ENCODE peak calls at places on chromosomes 1 and 21, in four cellular contexts. B is colonic mucosa, L is BE2C, Z is aorta. G is an unnamed sample.
A peak's percentile ranks its signal among the peaks of the same experiment; 100 is the strongest.

GRCh38 chr1:115666702-115667101 is 24.9 kb downstream of the VANGL1 start:
- DNase-seq in B (no peak), Z (no peak), L (no peak), G (no peak)

GRCh38 chr21:34668803-34669148 is at the start of gene CLIC6:
- DNase-seq in Z (peak; percentile 61), L (no peak), B (no peak), G (no peak)

GRCh38 chr1:118184737-118185082 is 318 bp downstream of the SPAG17 start:
- DNase-seq in L (no peak), Z (no peak), B (no peak), G (no peak)

GRCh38 chr1:161706483-161707347 is at the start of gene FCRLA:
- DNase-seq in L (no peak), Z (no peak), B (no peak), G (peak; percentile 16)

GRCh38 chr1:48362901-48363300 is 109.1 kb downstream of the SPATA6 start:
- DNase-seq in B (no peak), Z (no peak), L (no peak), G (no peak)

GRCh38 chr1:231591466-231591865 is 35.1 kb upstream of the DISC1 start:
- DNase-seq in L (no peak), Z (no peak), B (no peak), G (no peak)

GRCh38 chr1:227225715-227226346 is 92.5 kb downstream of the CDC42BPA start:
- DNase-seq in L (no peak), Z (no peak), B (no peak), G (peak; percentile 22)

GRCh38 chr1:72431810-72432209 is 149.5 kb upstream of the NEGR1 start:
- DNase-seq in L (no peak), Z (no peak), B (no peak), G (no peak)

GRCh38 chr1:40384887-40385286 is 11.4 kb downstream of the SMAP2 start:
- DNase-seq in Z (no peak), B (no peak), L (no peak), G (no peak)

GRCh38 chr1:244276646-244277045 is 175.1 kb downstream of the ADSS2 start:
- DNase-seq in B (no peak), Z (no peak), L (no peak), G (no peak)

GRCh38 chr1:244273262-244273844 is 178.4 kb downstream of the ADSS2 start:
- DNase-seq in B (no peak), Z (no peak), L (no peak), G (no peak)

GRCh38 chr1:244272471-244273261 is 179.0 kb downstream of the ADSS2 start:
- DNase-seq in L (peak; percentile 65), B (peak; percentile 70), Z (peak; percentile 62), G (peak; percentile 68)

GRCh38 chr1:244271909-244272308 is 179.8 kb downstream of the ADSS2 start:
- DNase-seq in Z (no peak), L (no peak), B (no peak), G (no peak)

GRCh38 chr1:244273845-244274619 is 177.7 kb downstream of the ADSS2 start:
- DNase-seq in B (peak; percentile 41), Z (peak; percentile 76), L (peak; percentile 60), G (peak; percentile 92)
- H3K4me3 ChIP-seq in B (no peak overlapping the region), Z (no peak overlapping the region), L (no peak overlapping the region), G (peak overlapping the region; percentile 21)

GRCh38 chr1:31574749-31575372 is 1.5 kb upstream of the TINAGL1 start:
- DNase-seq in L (no peak), B (peak; percentile 22), Z (no peak), G (no peak)
- H3K4me3 ChIP-seq in L (no peak overlapping the region), B (no peak overlapping the region), Z (no peak overlapping the region), G (no peak overlapping the region)

GRCh38 chr1:218209351-218209861 is 75.7 kb upstream of the RRP15 start:
- DNase-seq in B (no peak), Z (no peak), L (no peak), G (peak; percentile 14)
- H3K4me3 ChIP-seq in B (no peak overlapping the region), Z (no peak overlapping the region), L (no peak overlapping the region), G (no peak overlapping the region)

GRCh38 chr1:154945160-154945961 is 8.8 kb upstream of the PMVK start:
- DNase-seq in L (no peak), Z (no peak), B (no peak), G (no peak)
- H3K4me3 ChIP-seq in L (no peak overlapping the region), Z (no peak overlapping the region), B (no peak overlapping the region), G (no peak overlapping the region)

GRCh38 chr1:108678696-108679095 is 13.4 kb upstream of the PRPF38B start:
- DNase-seq in L (no peak), B (no peak), Z (peak; percentile 58), G (no peak)

GRCh38 chr1:108685524-108685923 is 6.6 kb upstream of the PRPF38B start:
- DNase-seq in B (no peak), L (no peak), Z (no peak), G (no peak)

DNA sequence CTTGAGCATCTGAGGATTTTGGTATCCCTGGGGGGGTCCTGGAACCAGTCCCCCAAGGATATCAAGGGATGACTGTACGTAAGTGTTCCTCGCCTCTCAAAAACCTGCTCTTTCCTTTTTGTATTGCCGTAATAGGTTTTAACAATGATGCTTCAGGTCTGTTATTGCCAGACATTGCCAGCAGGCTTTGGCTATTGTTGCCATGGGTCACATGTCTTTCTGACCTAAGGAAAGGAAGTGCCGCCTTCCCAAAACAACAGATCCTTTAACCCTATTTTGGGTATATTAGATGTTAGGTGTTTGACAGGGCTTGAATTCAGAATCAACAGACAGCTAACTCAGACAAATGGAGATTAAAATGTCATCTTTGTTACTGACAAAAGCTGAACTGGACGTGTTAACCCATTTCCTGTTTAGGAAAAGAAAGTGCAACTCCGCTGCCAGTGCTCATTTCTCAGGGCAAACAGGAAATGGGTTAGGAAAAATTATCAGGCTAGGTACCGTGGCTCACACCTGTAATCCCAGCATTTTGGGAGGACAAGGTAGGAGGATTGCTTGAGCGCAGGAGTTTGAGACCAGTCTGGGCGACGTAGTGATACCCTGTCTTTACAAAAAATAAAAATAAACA is 12.4 kb upstream of the PRPF38B start:
- DNase-seq in L (no peak), Z (no peak), B (no peak), G (no peak)
- H3K4me3 ChIP-seq in L (no peak overlapping the region), Z (no peak overlapping the region), B (no peak overlapping the region), G (no peak overlapping the region)